ENCODE peak calls at places on chromosomes 3 and 15, in seven cellular contexts. Z is GM23338; B is thyroid gland; N is cardiac muscle cell; W is CD8-positive, alpha-beta T cell; A is fibroblast of the aortic adventitia; R is psoas muscle. D is an unnamed sample.

GRCh38 chr3:121574449-121574848 is 6.7 kb downstream of the ARGFX start:
- DNase-seq in N (no peak), Z (peak), W (no peak), A (peak), B (no peak), R (no peak), D (no peak)

GRCh38 chr15:87215100-87215499 is 1041.4 kb downstream of the NTRK3 start:
- DNase-seq in W (no peak), A (no peak), B (no peak), Z (peak), N (no peak), R (no peak), D (no peak)

GRCh38 chr3:129934234-129935123 is 40.0 kb upstream of the TRH start:
- DNase-seq in N (peak), R (no peak), B (peak), W (peak), A (peak), Z (peak), D (peak)

GRCh38 chr15:74305687-74306086 is 61.8 kb downstream of the CYP11A1 start:
- DNase-seq in R (no peak), A (no peak), W (no peak), Z (no peak), N (no peak), B (no peak), D (no peak)

GRCh38 chr3:196694941-196695848 is 16.9 kb downstream of the CEP19 start:
- DNase-seq in W (no peak), N (no peak), R (no peak), A (no peak), Z (no peak), B (no peak), D (no peak)

GRCh38 chr3:102092617-102093466 is 243.5 kb downstream of the NFKBIZ start:
- DNase-seq in R (no peak), N (peak), A (no peak), B (no peak), W (no peak), Z (no peak), D (no peak)

GRCh38 chr3:119343719-119344118 is 49.5 kb downstream of the ARHGAP31 start:
- DNase-seq in W (no peak), R (no peak), B (no peak), A (no peak), Z (no peak), N (no peak), D (no peak)

GRCh38 chr3:155281892-155282291 is 11.6 kb downstream of the STRIT1 start:
- DNase-seq in R (no peak), B (no peak), W (no peak), N (no peak), Z (peak), A (peak), D (no peak)

GRCh38 chr3:103706671-103707070 is 1271.9 kb downstream of the ZPLD1 start:
- DNase-seq in A (no peak), Z (no peak), B (no peak), N (no peak), R (no peak), W (no peak), D (no peak)

GRCh38 chr3:107739227-107739626 is 216.5 kb downstream of the BBX start:
- DNase-seq in A (no peak), R (no peak), Z (no peak), B (no peak), N (no peak), W (no peak), D (no peak)

GRCh38 chr3:72309626-72310025 is 524.7 kb upstream of the PROK2 start:
- DNase-seq in R (no peak), B (no peak), A (no peak), W (no peak), Z (no peak), N (no peak), D (no peak)

GRCh38 chr3:46558184-46559029 is 7.7 kb downstream of the LRRC2 start:
- DNase-seq in B (peak), W (peak), A (peak), R (peak), N (peak), Z (peak), D (peak)

GRCh38 chr3:30286007-30286669 is 320.3 kb upstream of the TGFBR2 start:
- DNase-seq in N (no peak), Z (no peak), A (peak), B (peak), W (no peak), R (peak), D (peak)

GRCh38 chr15:39327005-39327725 is 253.7 kb upstream of the THBS1 start:
- DNase-seq in N (no peak), Z (no peak), W (no peak), B (no peak), R (no peak), A (no peak), D (no peak)

GRCh38 chr3:152073267-152073666 is 195.5 kb upstream of the MBNL1 start:
- DNase-seq in Z (no peak), B (no peak), A (peak), N (no peak), R (no peak), W (no peak), D (no peak)

GRCh38 chr3:13491206-13491974 is 11.3 kb downstream of the HDAC11 start:
- DNase-seq in R (no peak), B (no peak), Z (no peak), N (no peak), A (no peak), W (no peak), D (no peak)

GRCh38 chr3:10437995-10438901 is 67.1 kb downstream of the ATP2B2 start:
- DNase-seq in W (no peak), A (no peak), Z (no peak), B (no peak), N (peak), R (peak), D (no peak)

GRCh38 chr3:127461286-127461685 is 129.2 kb downstream of the TPRA1 start:
- DNase-seq in A (no peak), R (no peak), Z (no peak), W (no peak), B (no peak), N (no peak), D (no peak)

GRCh38 chr3:14416453-14416852 is 14.0 kb downstream of the SLC6A6 start:
- DNase-seq in R (no peak), W (no peak), N (no peak), Z (no peak), A (no peak), B (no peak), D (no peak)

GRCh38 chr3:72312339-72312738 is 527.4 kb upstream of the PROK2 start:
- DNase-seq in R (no peak), N (no peak), A (no peak), W (no peak), Z (no peak), B (no peak), D (no peak)

GRCh38 chr3:30948436-30948835 is 54.0 kb upstream of the GADL1 start:
- DNase-seq in R (no peak), B (no peak), N (no peak), A (no peak), Z (no peak), W (no peak), D (no peak)

GRCh38 chr3:2090512-2090911 is 8.2 kb upstream of the CNTN4 start:
- DNase-seq in A (no peak), R (no peak), W (no peak), Z (no peak), B (no peak), N (no peak), D (no peak)
- TF ChIP-seq CTCF in A (no peak), R (no peak), W (no peak), Z (no peak), B (no peak), N (no peak), D (no peak)

GRCh38 chr15:52678036-52678467 is 1.1 kb downstream of the ATOSA start:
- DNase-seq in A (peak), N (peak), B (peak), Z (peak), R (peak), W (peak), D (peak)

GRCh38 chr15:52678468-52679231 is 538 bp downstream of the ATOSA start:
- DNase-seq in Z (peak), N (peak), R (peak), W (peak), B (peak), A (peak), D (peak)

GRCh38 chr15:52679232-52680040 is at the start of gene ATOSA:
- DNase-seq in W (peak), A (peak), Z (peak), R (peak), B (peak), N (peak), D (peak)

GRCh38 chr15:52680041-52680391 is 828 bp upstream of the ATOSA start:
- DNase-seq in N (no peak), W (no peak), Z (no peak), R (no peak), A (peak), B (no peak), D (no peak)

GRCh38 chr15:52677593-52677992 is 1.6 kb downstream of the ATOSA start:
- DNase-seq in B (no peak), R (no peak), Z (no peak), N (peak), W (no peak), A (peak), D (no peak)
- H3K4me3 ChIP-seq in B (peak), R (peak), Z (peak), N (peak), W (peak), A (peak), D (peak)

DNA sequence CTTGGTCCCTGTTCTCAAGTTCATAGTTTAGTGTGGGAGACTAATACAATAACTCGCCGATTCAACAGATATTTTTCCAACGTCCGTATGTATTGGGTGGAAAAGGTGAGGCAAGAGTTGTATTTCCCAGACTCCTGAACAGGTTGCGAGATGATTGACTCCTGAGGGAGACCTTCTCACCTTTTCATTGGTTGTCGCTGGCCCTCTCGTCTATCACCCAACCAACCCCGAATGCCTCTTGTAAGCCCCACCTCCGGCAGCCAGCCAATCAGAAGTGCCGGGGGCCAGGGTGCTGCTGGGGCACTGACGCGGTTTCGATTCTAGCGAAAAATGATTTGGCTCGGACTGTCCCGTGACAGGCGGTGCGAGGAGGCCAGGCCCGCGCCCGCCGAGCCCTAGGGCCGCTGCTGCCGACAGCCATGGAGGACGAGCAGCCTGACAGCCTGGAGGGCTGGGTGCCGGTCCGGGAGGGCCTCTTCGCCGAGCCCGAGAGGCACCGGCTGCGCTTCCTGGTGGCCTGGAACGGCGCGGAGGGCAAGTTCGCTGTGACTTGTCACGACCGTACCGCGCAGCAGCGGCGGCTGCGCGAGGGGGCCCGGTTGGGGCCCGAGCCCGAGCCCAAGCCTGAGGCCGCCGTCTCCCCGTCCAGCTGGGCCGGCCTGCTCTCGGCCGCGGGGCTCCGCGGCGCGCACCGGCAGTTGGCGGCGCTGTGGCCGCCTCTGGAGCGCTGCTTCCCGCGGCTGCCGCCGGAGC is at the start of gene WHAMM:
- DNase-seq in B (peak), A (peak), R (peak), Z (peak), N (peak), W (peak), D (peak)
- TF ChIP-seq CTCF in B (no peak), A (no peak), R (no peak), Z (no peak), N (no peak), W (no peak), D (no peak)

GRCh38 chr3:16270855-16271254 is 5.8 kb downstream of the OXNAD1 start:
- DNase-seq in B (no peak), W (no peak), A (no peak), Z (no peak), R (no peak), N (no peak), D (no peak)

GRCh38 chr3:16264174-16264707 is 502 bp downstream of the DPH3 start:
- DNase-seq in W (no peak), N (no peak), A (no peak), R (no peak), Z (no peak), B (no peak), D (no peak)

GRCh38 chr3:16265455-16265786 is 409 bp downstream of the OXNAD1 start:
- DNase-seq in Z (no peak), R (no peak), N (no peak), A (no peak), W (no peak), B (no peak), D (no peak)

GRCh38 chr3:16264708-16265454 is at the start of the genes DPH3 and OXNAD1:
- DNase-seq in B (peak), A (peak), Z (peak), N (peak), R (peak), W (peak), D (peak)

DNA sequence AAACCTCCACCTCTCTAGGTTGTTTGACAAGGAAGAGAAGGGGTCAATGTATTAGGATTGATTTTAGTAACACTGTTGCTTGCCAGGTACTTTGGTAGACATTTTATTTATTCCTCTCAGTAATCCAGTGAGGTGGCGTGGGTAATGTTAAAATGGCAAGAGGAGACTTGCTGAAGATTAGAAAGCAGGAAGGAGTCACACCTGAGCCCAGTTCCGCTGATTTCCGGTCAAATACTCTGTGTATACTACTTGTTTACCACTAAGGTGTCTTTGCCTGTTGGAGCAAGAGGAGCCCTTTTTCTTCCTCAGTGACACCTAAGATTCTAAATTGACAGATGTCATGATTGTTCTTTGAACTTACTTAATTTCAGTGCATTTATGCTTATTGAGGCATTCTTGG is 1.7 kb downstream of the OXNAD1 start:
- DNase-seq in A (no peak), Z (no peak), R (no peak), W (no peak), B (no peak), N (no peak), D (no peak)
- H3K4me3 ChIP-seq in A (no peak), Z (peak), R (peak), W (no peak), B (no peak), N (peak), D (no peak)

GRCh38 chr3:56254835-56255234 is 213.4 kb downstream of the ERC2 start:
- DNase-seq in B (no peak), R (no peak), N (no peak), Z (peak), A (no peak), W (no peak), D (no peak)
- TF ChIP-seq CTCF in B (no peak), R (no peak), N (peak), Z (peak), A (peak), W (no peak), D (no peak)

GRCh38 chr3:63753995-63754394 is 65.1 kb upstream of the C3orf49 start:
- DNase-seq in B (no peak), W (no peak), Z (no peak), A (no peak), R (no peak), N (no peak), D (no peak)

GRCh38 chr3:63751459-63751858 is 67.6 kb upstream of the C3orf49 start:
- DNase-seq in Z (no peak), B (no peak), N (no peak), R (no peak), A (no peak), W (no peak), D (no peak)

GRCh38 chr3:63753567-63753966 is 65.5 kb upstream of the C3orf49 start:
- DNase-seq in B (no peak), R (no peak), N (peak), Z (peak), A (peak), W (no peak), D (no peak)
- H3K4me3 ChIP-seq in B (no peak), R (no peak), N (no peak), Z (no peak), A (no peak), W (no peak), D (no peak)